ENCODE peak calls at places on chromosomes 3 and 15, in six cellular contexts. D, W, O, T, M and N are unnamed samples.

GRCh38 chr15:72685301-72685924 is 569 bp downstream of the HIGD2B start:
- DNase-seq in D (no peak), W (no peak), O (no peak), T (no peak), M (peak), N (no peak)

GRCh38 chr15:52217186-52217585 is 26.0 kb upstream of the GNB5 start:
- DNase-seq in D (no peak), W (no peak), O (no peak), T (no peak), M (no peak), N (no peak)

GRCh38 chr3:172210355-172210754 is 171.0 kb downstream of the FNDC3B start:
- DNase-seq in D (no peak), W (no peak), O (peak), T (no peak), M (peak), N (no peak)

GRCh38 chr3:15339786-15340215 is 7.4 kb upstream of the SH3BP5 start:
- DNase-seq in D (no peak), W (no peak), O (peak), T (no peak), M (peak), N (no peak)

GRCh38 chr15:69225355-69226027 is 65.1 kb downstream of the GLCE start:
- DNase-seq in D (no peak), W (no peak), O (peak), T (no peak), M (peak), N (peak)

GRCh38 chr3:178719036-178719635 is 182.9 kb downstream of the KCNMB2 start:
- DNase-seq in D (no peak), W (no peak), O (peak), T (no peak), M (no peak), N (no peak)

GRCh38 chr3:156421534-156421933 is 133.4 kb downstream of the SSR3 start:
- DNase-seq in D (no peak), W (no peak), O (no peak), T (no peak), M (no peak), N (no peak)

GRCh38 chr15:93942140-93942808 is 289.1 kb upstream of the MCTP2 start:
- DNase-seq in D (no peak), W (no peak), O (no peak), T (no peak), M (no peak), N (no peak)

GRCh38 chr3:137642305-137642704 is 121.8 kb upstream of the SOX14 start:
- DNase-seq in D (no peak), W (no peak), O (no peak), T (no peak), M (no peak), N (no peak)

GRCh38 chr3:46280105-46280797 is 38.0 kb downstream of the CCR3 start:
- DNase-seq in D (no peak), W (no peak), O (peak), T (no peak), M (peak), N (no peak)

GRCh38 chr3:132804498-132804897 is 82.3 kb upstream of the NPHP3 start:
- DNase-seq in D (no peak), W (peak), O (peak), T (no peak), M (no peak), N (no peak)

GRCh38 chr3:141279074-141279945 is 47.7 kb downstream of the PXYLP1 start:
- DNase-seq in D (no peak), W (no peak), O (peak), T (no peak), M (peak), N (peak)

GRCh38 chr3:97952280-97952679 is 20.0 kb downstream of the RIOX2 start:
- DNase-seq in D (no peak), W (peak), O (peak), T (no peak), M (peak), N (no peak)

GRCh38 chr3:18143258-18143780 is 281.8 kb downstream of the SATB1 start:
- DNase-seq in D (no peak), W (no peak), O (no peak), T (no peak), M (no peak), N (no peak)

GRCh38 chr3:24810881-24811280 is 316.2 kb upstream of the THRB start:
- DNase-seq in D (no peak), W (no peak), O (no peak), T (no peak), M (no peak), N (no peak)

GRCh38 chr15:96360581-96361308 is 30.2 kb downstream of the NR2F2 start:
- DNase-seq in D (no peak), W (no peak), O (no peak), T (no peak), M (no peak), N (no peak)

GRCh38 chr3:188125076-188125475 is 28.9 kb upstream of the LPP start:
- DNase-seq in D (no peak), W (no peak), O (no peak), T (no peak), M (no peak), N (no peak)

GRCh38 chr3:73623996-73624362 is 762 bp downstream of the PDZRN3 start:
- DNase-seq in D (peak), W (peak), O (peak), T (no peak), M (peak), N (no peak)

GRCh38 chr15:39140060-39140604 is 440.7 kb upstream of the THBS1 start:
- DNase-seq in D (no peak), W (peak), O (peak), T (no peak), M (peak), N (no peak)

GRCh38 chr3:12984023-12984823 is 89.0 kb downstream of the IQSEC1 start:
- DNase-seq in D (peak), W (peak), O (peak), T (peak), M (peak), N (no peak)

GRCh38 chr3:194485876-194486539 is 794 bp downstream of the ATP13A3 start:
- DNase-seq in D (peak), W (no peak), O (peak), T (peak), M (peak), N (no peak)

GRCh38 chr3:163971861-163972260 is 1106.4 kb downstream of the SI start:
- DNase-seq in D (no peak), W (no peak), O (no peak), T (no peak), M (no peak), N (no peak)

GRCh38 chr3:25895443-25895842 is 105.6 kb downstream of the OXSM start:
- DNase-seq in D (no peak), W (no peak), O (peak), T (no peak), M (peak), N (no peak)

GRCh38 chr3:37863949-37864822 is 2.5 kb downstream of the CTDSPL start:
- DNase-seq in D (no peak), W (no peak), O (peak), T (no peak), M (no peak), N (no peak)

GRCh38 chr3:197584733-197585132 is 29.0 kb upstream of the BDH1 start:
- DNase-seq in D (no peak), W (no peak), O (no peak), T (no peak), M (no peak), N (no peak)

GRCh38 chr3:100891033-100891432 is 102.2 kb downstream of the ABI3BP start:
- DNase-seq in D (no peak), W (no peak), O (peak), T (no peak), M (peak), N (no peak)

GRCh38 chr3:126487151-126487771 is 11.6 kb upstream of the ZXDC start:
- DNase-seq in D (no peak), W (no peak), O (peak), T (no peak), M (no peak), N (no peak)

GRCh38 chr3:124772081-124772831 is 42.0 kb downstream of the UMPS start:
- DNase-seq in D (peak), W (peak), O (peak), T (no peak), M (peak), N (peak)

GRCh38 chr3:113746955-113747718 is at the start of gene ATP6V1A:
- DNase-seq in D (peak), W (no peak), O (peak), T (peak), M (no peak), N (no peak)